ENCODE peak calls at places on chromosomes 3 and 15, in seven cellular contexts. Z is neuronal stem cell, X is adrenal gland, V is psoas muscle, N is uterus, K is IMR-90, S is upper lobe of right lung. D is an unnamed sample.

GRCh38 chr15:69472575-69472974 is 20.0 kb downstream of the RPLP1 start:
- DNase-seq in S (no peak), Z (no peak), X (no peak), N (no peak), K (no peak), V (no peak), D (no peak)

GRCh38 chr3:17581421-17582080 is 160.9 kb downstream of the TBC1D5 start:
- DNase-seq in N (no peak), S (no peak), Z (no peak), X (no peak), V (no peak), K (peak; percentile 20), D (no peak)

GRCh38 chr3:77065750-77066149 is 25.9 kb downstream of the ROBO2 start:
- DNase-seq in N (no peak), S (no peak), Z (no peak), X (no peak), K (no peak), V (no peak), D (no peak)

GRCh38 chr3:183862610-183863009 is 22.1 kb downstream of the PARL start:
- DNase-seq in V (no peak), K (no peak), X (no peak), N (no peak), Z (no peak), S (no peak), D (no peak)

GRCh38 chr3:38005076-38006020 is 14.8 kb downstream of the VILL start:
- DNase-seq in S (peak; percentile 62), N (no peak), K (no peak), V (peak; percentile 66), Z (no peak), X (no peak), D (peak; percentile 85)

GRCh38 chr3:120182613-120183524 is 88.6 kb upstream of the GSK3B start:
- DNase-seq in V (no peak), Z (no peak), N (no peak), X (no peak), K (peak; percentile 62), S (no peak), D (no peak)

GRCh38 chr3:102512734-102513518 is 78.1 kb downstream of the ZPLD1 start:
- DNase-seq in V (no peak), Z (no peak), X (no peak), S (no peak), K (no peak), N (no peak), D (no peak)

GRCh38 chr3:74692-75243 is 121.8 kb upstream of the CHL1 start:
- DNase-seq in Z (no peak), K (no peak), N (peak; percentile 30), V (no peak), S (no peak), X (no peak), D (no peak)

GRCh38 chr15:40930430-40931299 is 1.5 kb downstream of the DLL4 start:
- DNase-seq in K (peak; percentile 51), N (peak; percentile 41), Z (no peak), V (peak; percentile 74), X (no peak), S (peak; percentile 81), D (peak; percentile 86)
- H3K27me3 ChIP-seq in K (peaks cover 23% of the 10 kb centered on the region), N (peaks cover 44% of the 10 kb centered on the region), Z (peaks cover 79% of the 10 kb centered on the region), V (peaks cover 71% of the 10 kb centered on the region), X (peaks cover 42% of the 10 kb centered on the region), S (peaks cover 52% of the 10 kb centered on the region), D (no peaks in the 10 kb centered on the region)

GRCh38 chr15:78044407-78045155 is 32.9 kb downstream of the TBC1D2B start:
- DNase-seq in K (no peak), Z (no peak), V (no peak), S (no peak), X (no peak), N (no peak), D (no peak)
- H3K27ac ChIP-seq in K (no peak overlapping the region), Z (no peak overlapping the region), V (no peak overlapping the region), S (peak overlapping the region; percentile 37), X (no peak overlapping the region), N (peak overlapping the region; percentile 18), D (no peak overlapping the region)

DNA sequence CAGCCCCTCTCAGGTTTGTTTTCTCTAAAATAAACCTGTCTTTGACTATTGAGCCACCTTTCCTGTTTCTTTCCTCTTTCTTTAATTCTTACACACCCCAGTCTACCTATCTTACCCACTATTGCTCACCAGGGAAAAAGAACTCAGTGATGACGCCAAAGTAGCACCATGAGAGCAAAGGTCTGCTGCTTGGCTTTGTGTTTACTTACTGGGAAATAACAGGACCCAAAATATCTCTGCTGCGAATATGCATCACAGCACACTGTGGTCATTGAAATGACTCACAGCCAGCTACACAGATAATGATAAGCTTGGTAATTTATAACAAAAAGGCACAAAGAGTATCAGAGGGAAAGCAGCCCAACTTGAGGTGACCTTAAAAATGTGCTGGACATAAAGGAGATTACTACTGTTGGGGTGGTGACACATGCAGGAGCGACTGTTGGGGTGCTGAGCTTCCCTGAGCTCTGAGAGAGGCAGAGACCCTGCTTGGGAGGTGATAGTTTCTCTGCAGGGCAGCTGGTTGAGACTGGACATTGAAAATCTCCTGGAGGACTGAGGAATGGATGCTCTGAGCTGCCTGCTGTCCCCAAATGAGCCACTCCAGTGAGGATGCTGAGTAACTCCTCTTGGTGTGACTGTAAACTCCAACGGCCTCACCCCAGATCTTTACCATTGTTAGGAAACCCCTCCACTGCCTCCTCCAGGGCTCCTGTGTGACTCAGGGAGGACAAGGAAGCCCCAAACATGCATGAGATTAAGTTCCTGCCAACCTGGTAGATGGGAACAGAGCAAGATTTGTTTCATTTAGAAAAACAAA is 14.5 kb downstream of the EFCAB12 start:
- DNase-seq in X (no peak), K (peak; percentile 99), Z (no peak), N (no peak), V (no peak), S (no peak), D (no peak)
- H3K4me1 ChIP-seq in X (peaks cover 26% of the 10 kb centered on the region), K (peaks cover 30% of the 10 kb centered on the region), Z (no peaks in the 10 kb centered on the region), N (no peaks in the 10 kb centered on the region), V (no peaks in the 10 kb centered on the region), S (peaks cover 4% of the 10 kb centered on the region), D (peaks cover 5% of the 10 kb centered on the region)

GRCh38 chr15:74270155-74270554 is 34.0 kb downstream of the CCDC33 start:
- DNase-seq in V (no peak), X (no peak), Z (no peak), S (no peak), K (no peak), N (no peak), D (no peak)
- H3K27me3 ChIP-seq in V (peaks cover 22% of the 10 kb centered on the region), X (no peaks in the 10 kb centered on the region), Z (peaks cover 4% of the 10 kb centered on the region), S (peaks cover 30% of the 10 kb centered on the region), K (peaks cover 56% of the 10 kb centered on the region), N (no peaks in the 10 kb centered on the region), D (no peaks in the 10 kb centered on the region)

GRCh38 chr15:71060983-71061382 is 54.3 kb upstream of the THSD4 start:
- DNase-seq in K (peak; percentile 49), Z (no peak), N (no peak), S (no peak), X (no peak), V (no peak), D (no peak)

GRCh38 chr15:71071529-71071928 is 43.7 kb upstream of the THSD4 start:
- DNase-seq in K (no peak), S (no peak), X (no peak), V (no peak), N (no peak), Z (no peak), D (no peak)

GRCh38 chr15:71069693-71070092 is 45.6 kb upstream of the THSD4 start:
- DNase-seq in X (no peak), N (no peak), V (no peak), Z (no peak), S (no peak), K (no peak), D (no peak)

GRCh38 chr15:71072423-71072822 is 42.8 kb upstream of the THSD4 start:
- DNase-seq in Z (no peak), S (no peak), V (no peak), X (no peak), N (no peak), K (no peak), D (no peak)

GRCh38 chr15:71066983-71067382 is 48.3 kb upstream of the THSD4 start:
- DNase-seq in S (no peak), X (no peak), N (peak; percentile 34), K (peak; percentile 99), V (no peak), Z (no peak), D (no peak)
- H3K27ac ChIP-seq in S (no peak overlapping the region), X (no peak overlapping the region), N (no peak overlapping the region), K (peak overlapping the region; percentile 33), V (no peak overlapping the region), Z (no peak overlapping the region), D (no peak overlapping the region)

DNA sequence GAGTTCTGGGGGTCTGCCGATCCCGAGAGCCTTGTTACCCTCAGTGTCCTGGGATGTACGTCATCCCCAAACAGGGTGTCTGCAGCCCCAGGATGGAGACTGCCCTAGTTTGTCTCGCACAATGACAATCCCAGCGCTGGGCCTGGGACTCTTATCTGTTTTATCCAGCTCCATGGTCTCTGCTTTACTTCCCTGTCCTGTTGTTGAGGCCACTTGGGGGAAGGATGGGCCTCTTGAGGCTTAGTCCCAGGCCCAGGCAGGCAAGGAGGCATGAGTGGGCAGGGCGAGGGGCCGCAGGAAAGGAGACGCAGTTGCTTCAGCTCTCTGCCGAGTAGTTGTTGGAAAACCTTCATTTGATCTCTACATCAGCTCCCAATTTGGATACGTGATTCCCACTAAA is 17.4 kb downstream of the SMAD6 start:
- DNase-seq in N (no peak), S (no peak), Z (no peak), V (no peak), K (no peak), X (no peak), D (no peak)
- H3K4me1 ChIP-seq in N (peaks cover 4% of the 10 kb centered on the region), S (peaks cover 65% of the 10 kb centered on the region), Z (peaks cover 18% of the 10 kb centered on the region), V (no peaks in the 10 kb centered on the region), K (peaks cover 20% of the 10 kb centered on the region), X (peaks cover 18% of the 10 kb centered on the region), D (peaks cover 37% of the 10 kb centered on the region)

GRCh38 chr15:60009124-60009523 is 5.0 kb downstream of the FOXB1 start:
- DNase-seq in Z (no peak), V (no peak), S (no peak), K (no peak), N (no peak), X (no peak), D (no peak)

GRCh38 chr15:60017538-60018199 is 13.6 kb downstream of the FOXB1 start:
- DNase-seq in Z (no peak), N (no peak), V (no peak), K (no peak), X (no peak), S (no peak), D (no peak)

GRCh38 chr15:60009581-60010379 is 5.7 kb downstream of the FOXB1 start:
- DNase-seq in S (no peak), K (no peak), N (no peak), V (no peak), X (no peak), Z (peak; percentile 32), D (no peak)

GRCh38 chr15:60010467-60011257 is 6.6 kb downstream of the FOXB1 start:
- DNase-seq in K (no peak), S (no peak), X (no peak), N (no peak), Z (peak; percentile 24), V (no peak), D (no peak)

GRCh38 chr15:60012695-60013094 is 8.6 kb downstream of the FOXB1 start:
- DNase-seq in Z (no peak), X (no peak), V (no peak), N (no peak), K (no peak), S (no peak), D (no peak)
- H3K27me3 ChIP-seq in Z (no peaks in the 10 kb centered on the region), X (peaks cover 66% of the 10 kb centered on the region), V (peaks cover 83% of the 10 kb centered on the region), N (peaks cover 2% of the 10 kb centered on the region), K (peaks cover 26% of the 10 kb centered on the region), S (peaks cover 76% of the 10 kb centered on the region), D (peaks cover 2% of the 10 kb centered on the region)

GRCh38 chr3:124993462-124993861 is 58.9 kb upstream of the MUC13 start:
- DNase-seq in Z (no peak), V (peak; percentile 58), K (no peak), X (no peak), N (no peak), S (no peak), D (peak; percentile 72)
- H3K27ac ChIP-seq in Z (no peak overlapping the region), V (peak overlapping the region; percentile 16), K (no peak overlapping the region), X (no peak overlapping the region), N (peak overlapping the region; percentile 8), S (no peak overlapping the region), D (peak overlapping the region; percentile 63)